ENCODE peak calls at places on chromosomes 6 and 20, in six cellular contexts. U is K562, Z is HepG2, B is sigmoid colon, P is HCT116, A is spleen. J is an unnamed sample.

GRCh38 chr6:116406678-116407345 is 36.1 kb downstream of the DSE start:
- DNase-seq in U (no peak), Z (no peak), B (no peak), P (no peak), A (no peak), J (no peak)

GRCh38 chr6:8329592-8329991 is 105.8 kb downstream of the SLC35B3 start:
- DNase-seq in U (no peak), Z (no peak), B (no peak), P (no peak), A (no peak), J (no peak)

GRCh38 chr20:59611286-59611685 is 6.9 kb downstream of the PHACTR3 start:
- DNase-seq in U (no peak), Z (no peak), B (no peak), P (no peak), A (peak), J (no peak)

GRCh38 chr6:8195040-8195713 is 92.8 kb upstream of the EEF1E1 start:
- DNase-seq in U (no peak), Z (peak), B (no peak), P (peak), A (no peak), J (no peak)

GRCh38 chr20:47327711-47328110 is 28.8 kb downstream of the ZMYND8 start:
- DNase-seq in U (no peak), Z (no peak), B (no peak), P (no peak), A (peak), J (no peak)

GRCh38 chr20:58131111-58131510 is 97.3 kb downstream of the ANKRD60 start:
- DNase-seq in U (no peak), Z (no peak), B (peak), P (no peak), A (no peak), J (no peak)

GRCh38 chr20:61405007-61405406 is 152.9 kb downstream of the CDH4 start:
- DNase-seq in U (no peak), Z (no peak), B (no peak), P (no peak), A (no peak), J (no peak)

GRCh38 chr6:84639396-84639795 is 125.0 kb downstream of the TBX18 start:
- DNase-seq in U (no peak), Z (no peak), B (no peak), P (no peak), A (no peak), J (no peak)

GRCh38 chr6:144006731-144007454 is 1.2 kb downstream of the PLAGL1 start:
- DNase-seq in U (peak), Z (no peak), B (no peak), P (peak), A (no peak), J (no peak)

GRCh38 chr6:130033999-130034814 is 15.8 kb downstream of the L3MBTL3 start:
- DNase-seq in U (no peak), Z (no peak), B (no peak), P (peak), A (no peak), J (no peak)

GRCh38 chr6:125477141-125477540 is 175.4 kb upstream of the HDDC2 start:
- DNase-seq in U (no peak), Z (no peak), B (no peak), P (no peak), A (no peak), J (no peak)

GRCh38 chr20:38985603-38986170 is 23.5 kb downstream of the DHX35 start:
- DNase-seq in U (no peak), Z (peak), B (no peak), P (no peak), A (no peak), J (no peak)

GRCh38 chr20:41279546-41280225 is 37.8 kb downstream of the ZHX3 start:
- DNase-seq in U (no peak), Z (no peak), B (no peak), P (no peak), A (no peak), J (no peak)

GRCh38 chr20:2538356-2538755 is 2.0 kb downstream of the TMC2 start:
- DNase-seq in U (no peak), Z (no peak), B (no peak), P (no peak), A (no peak), J (no peak)

GRCh38 chr6:41740366-41741162 is 5.2 kb upstream of the TFEB start:
- DNase-seq in U (no peak), Z (no peak), B (no peak), P (no peak), A (no peak), J (no peak)

GRCh38 chr6:165468836-165469235 is 159.4 kb upstream of the C6orf118 start:
- DNase-seq in U (no peak), Z (no peak), B (no peak), P (no peak), A (no peak), J (no peak)

GRCh38 chr6:163836916-163837660 is 422.6 kb downstream of the QKI start:
- DNase-seq in U (no peak), Z (no peak), B (no peak), P (no peak), A (no peak), J (no peak)

GRCh38 chr6:10891960-10892359 is 5.1 kb downstream of the SYCP2L start:
- DNase-seq in U (no peak), Z (no peak), B (no peak), P (no peak), A (no peak), J (no peak)

GRCh38 chr6:129500958-129501381 is 209.0 kb downstream of the ARHGAP18 start:
- DNase-seq in U (peak), Z (peak), B (no peak), P (peak), A (no peak), J (no peak)

GRCh38 chr20:33211817-33212424 is 5.2 kb upstream of the BPIFA3 start:
- DNase-seq in U (peak), Z (peak), B (no peak), P (peak), A (no peak), J (no peak)

GRCh38 chr6:15628499-15629131 is 34.2 kb downstream of the DTNBP1 start:
- DNase-seq in U (no peak), Z (no peak), B (no peak), P (no peak), A (no peak), J (no peak)

GRCh38 chr20:34046330-34046729 is 52.6 kb downstream of the RALY start:
- DNase-seq in U (no peak), Z (no peak), B (no peak), P (no peak), A (no peak), J (no peak)

GRCh38 chr6:154950979-154951378 is 44.1 kb upstream of the TIAM2 start:
- DNase-seq in U (no peak), Z (no peak), B (no peak), P (no peak), A (no peak), J (no peak)

GRCh38 chr6:42448391-42448790 is 3.3 kb downstream of the TRERF1 start:
- DNase-seq in U (no peak), Z (no peak), B (no peak), P (no peak), A (no peak), J (no peak)

GRCh38 chr6:77292564-77293546 is 170.4 kb downstream of the HTR1B start:
- DNase-seq in U (no peak), Z (no peak), B (no peak), P (peak), A (no peak), J (no peak)

DNA sequence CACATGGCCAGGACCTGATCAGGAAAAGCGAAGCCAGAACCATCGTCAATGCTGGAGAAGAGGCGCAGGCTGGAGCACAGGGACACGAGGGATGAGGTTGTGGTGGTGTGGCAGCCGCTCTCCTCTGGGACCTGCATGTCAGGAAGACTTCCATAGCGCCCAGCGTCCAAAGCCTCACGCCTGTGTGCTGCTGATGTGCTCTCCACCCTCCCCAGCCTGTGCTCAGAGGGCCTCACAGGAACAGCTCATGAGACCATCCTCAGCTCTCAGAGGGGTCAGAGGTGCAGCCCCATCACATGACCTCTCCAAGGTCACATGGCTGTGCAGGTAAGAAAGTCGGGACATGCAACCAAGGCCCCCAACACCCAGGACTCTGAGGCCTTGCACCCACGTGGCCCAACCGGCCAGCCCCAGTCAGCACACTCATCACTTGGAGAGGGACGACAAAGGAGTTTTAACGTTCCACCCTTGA is 84.4 kb downstream of the NINL start:
- DNase-seq in U (no peak), Z (no peak), B (no peak), P (no peak), A (no peak), J (no peak)
- TF ChIP-seq POLR2AphosphoS5 in U (no peak), Z (no peak), B (no peak), P (no peak), A (no peak), J (no peak)

DNA sequence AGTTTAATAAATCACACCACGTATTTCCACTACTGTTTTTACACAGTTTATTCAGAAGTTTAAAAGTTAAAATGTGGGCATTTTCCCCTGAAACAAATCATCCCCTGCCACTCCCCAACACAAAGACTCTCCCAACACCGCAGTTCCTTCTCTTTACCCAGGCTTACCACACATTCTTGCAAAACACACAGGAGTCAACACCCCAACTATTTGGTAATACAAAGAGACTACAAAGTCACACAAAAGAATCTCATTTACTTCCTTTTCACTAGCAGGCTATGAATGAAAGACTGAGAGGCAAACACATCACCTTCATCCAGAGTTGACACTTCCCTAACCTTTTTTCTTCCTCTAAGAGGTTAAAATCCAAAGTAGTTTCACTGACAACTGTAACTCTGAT is 51.1 kb downstream of the KCTD20 start:
- DNase-seq in U (no peak), Z (peak), B (no peak), P (no peak), A (no peak), J (no peak)
- TF ChIP-seq POLR2AphosphoS5 in U (no peak), Z (no peak), B (no peak), P (no peak), A (no peak), J (no peak)

GRCh38 chr6:63805808-63806572 is 170.4 kb downstream of the PHF3 start:
- DNase-seq in U (no peak), Z (peak), B (no peak), P (no peak), A (no peak), J (no peak)
- TF ChIP-seq POLR2AphosphoS5 in U (no peak), Z (no peak), B (peak), P (no peak), A (no peak), J (peak)

DNA sequence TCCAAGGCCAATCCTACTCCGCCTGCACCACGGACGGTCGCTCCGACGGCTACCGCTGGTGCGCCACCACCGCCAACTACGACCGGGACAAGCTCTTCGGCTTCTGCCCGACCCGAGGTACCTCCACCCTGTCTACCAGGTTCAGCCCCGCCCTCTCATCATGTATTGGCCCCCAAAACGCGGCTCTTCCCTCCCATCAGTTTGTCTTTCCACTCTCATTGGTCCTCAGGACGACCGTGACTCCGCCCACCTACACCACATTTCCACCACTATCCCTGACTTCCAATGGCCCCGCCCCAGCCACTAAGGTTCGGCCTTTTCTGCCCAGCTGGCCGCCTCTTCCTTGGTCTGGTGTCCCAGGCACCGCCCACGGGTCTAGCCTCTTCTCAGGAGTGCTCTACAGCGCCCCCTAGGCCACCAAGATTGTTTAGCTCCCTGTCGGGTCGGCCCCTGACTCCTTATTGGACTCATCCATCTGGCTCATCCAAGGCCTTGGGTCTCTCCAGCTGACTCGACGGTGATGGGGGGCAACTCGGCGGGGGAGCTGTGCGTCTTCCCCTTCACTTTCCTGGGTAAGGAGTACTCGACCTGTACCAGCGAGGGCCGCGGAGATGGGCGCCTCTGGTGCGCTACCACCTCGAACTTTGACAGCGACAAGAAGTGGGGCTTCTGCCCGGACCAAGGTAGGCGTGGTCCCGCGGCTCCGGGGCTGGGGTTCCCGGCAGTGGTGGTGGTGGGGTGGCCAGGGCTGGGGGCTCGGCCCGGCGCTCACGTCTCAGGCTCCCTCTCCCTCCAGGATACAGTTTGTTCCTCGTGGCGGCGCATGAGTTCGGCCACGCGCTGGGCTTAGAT is 3.1 kb downstream of the MMP9 start:
- DNase-seq in U (peak), Z (peak), B (peak), P (peak), A (peak), J (no peak)
- TF ChIP-seq POLR2AphosphoS5 in U (no peak), Z (no peak), B (no peak), P (no peak), A (peak), J (no peak)